ENCODE peak calls at places on chromosomes 4 and X, in four cellular contexts. F is SK-N-SH, Y is kidney glomerular epithelial cell, R is Peyer's patch. C is an unnamed sample.

GRCh38 chr4:56804551-56804950 is 16.9 kb downstream of the SPINK2 start:
- DNase-seq in R (no peak), F (no peak), Y (peak; percentile 7), C (no peak)

GRCh38 chrX:107936434-107936730 is 45.8 kb downstream of the TEX13B start:
- DNase-seq in F (no peak), R (no peak), Y (no peak), C (no peak)

GRCh38 chrX:123340691-123341090 is 156.6 kb downstream of the GRIA3 start:
- DNase-seq in Y (no peak), F (no peak), R (no peak), C (no peak)

GRCh38 chr4:7863911-7864681 is 75.6 kb downstream of the AFAP1 start:
- DNase-seq in F (no peak), Y (no peak), R (no peak), C (no peak)

GRCh38 chrX:70289168-70289792 is 447 bp downstream of the PDZD11 start:
- DNase-seq in Y (no peak), R (no peak), F (no peak), C (no peak)

GRCh38 chr4:165131247-165131832 is 18.7 kb upstream of the TMEM192 start:
- DNase-seq in Y (peak; percentile 49), R (peak; percentile 87), F (peak; percentile 70), C (no peak)

GRCh38 chrX:85020216-85020615 is 16.5 kb downstream of the APOOL start:
- DNase-seq in F (no peak), Y (no peak), R (no peak), C (no peak)

GRCh38 chr4:88318751-88319350 is 34.5 kb upstream of the PPM1K start:
- DNase-seq in Y (peak; percentile 29), R (no peak), F (no peak), C (no peak)

GRCh38 chr4:158624889-158625478 is 46.7 kb downstream of the C4orf46 start:
- DNase-seq in F (peak; percentile 32), Y (peak; percentile 56), R (no peak), C (peak; percentile 28)

GRCh38 chrX:94961730-94962129 is 1287.7 kb downstream of the FAM133A start:
- DNase-seq in F (peak; percentile 2), Y (no peak), R (no peak), C (no peak)

C was measured in retinal pigment epithelial cell.